ENCODE peak calls at places on chromosomes 1 and 21, in seven cellular contexts. One of them, this sample, is unnamed.

GRCh38 chr21:35234725-35235124 is 185.6 kb upstream of the RUNX1 start:
- DNase-seq in naive thymus-derived CD4-positive, alpha-beta T cell: no peak
- DNase-seq in trophoblast cell: no peak
- DNase-seq in esophagus muscularis mucosa: no peak
- DNase-seq in RWPE2: no peak
- DNase-seq in lung: no peak
- DNase-seq in HAP-1: no peak
- DNase-seq in this sample: no peak

GRCh38 chr1:4587721-4588120 is 66.7 kb upstream of the AJAP1 start:
- DNase-seq in naive thymus-derived CD4-positive, alpha-beta T cell: no peak
- DNase-seq in trophoblast cell: no peak
- DNase-seq in esophagus muscularis mucosa: no peak
- DNase-seq in RWPE2: no peak
- DNase-seq in lung: no peak
- DNase-seq in HAP-1: no peak
- DNase-seq in this sample: no peak

GRCh38 chr1:57131701-57132394 is 166.0 kb upstream of the C8B start:
- DNase-seq in naive thymus-derived CD4-positive, alpha-beta T cell: no peak
- DNase-seq in trophoblast cell: no peak
- DNase-seq in esophagus muscularis mucosa: no peak
- DNase-seq in RWPE2: no peak
- DNase-seq in lung: no peak
- DNase-seq in HAP-1: no peak
- DNase-seq in this sample: no peak

GRCh38 chr1:207860531-207860930 is 50.4 kb downstream of the CD34 start:
- DNase-seq in naive thymus-derived CD4-positive, alpha-beta T cell: no peak
- DNase-seq in trophoblast cell: no peak
- DNase-seq in esophagus muscularis mucosa: no peak
- DNase-seq in RWPE2: no peak
- DNase-seq in lung: no peak
- DNase-seq in HAP-1: no peak
- DNase-seq in this sample: no peak

GRCh38 chr1:86416343-86416742 is 7.6 kb upstream of the CLCA2 start:
- DNase-seq in naive thymus-derived CD4-positive, alpha-beta T cell: no peak
- DNase-seq in trophoblast cell: no peak
- DNase-seq in esophagus muscularis mucosa: no peak
- DNase-seq in RWPE2: no peak
- DNase-seq in lung: no peak
- DNase-seq in HAP-1: no peak
- DNase-seq in this sample: no peak

GRCh38 chr1:207398986-207399385 is 55.1 kb upstream of the CR2 start:
- DNase-seq in naive thymus-derived CD4-positive, alpha-beta T cell: no peak
- DNase-seq in trophoblast cell: no peak
- DNase-seq in esophagus muscularis mucosa: no peak
- DNase-seq in RWPE2: no peak
- DNase-seq in lung: no peak
- DNase-seq in HAP-1: no peak
- DNase-seq in this sample: no peak

GRCh38 chr21:10272216-10272615 is 249.2 kb upstream of the TPTE start:
- DNase-seq in naive thymus-derived CD4-positive, alpha-beta T cell: no peak
- DNase-seq in trophoblast cell: peak; percentile 15
- DNase-seq in esophagus muscularis mucosa: peak; percentile 99
- DNase-seq in RWPE2: no peak
- DNase-seq in lung: peak; percentile 22
- DNase-seq in HAP-1: no peak
- DNase-seq in this sample: no peak

GRCh38 chr1:28663871-28664470 is 4.6 kb upstream of the GMEB1 start:
- DNase-seq in naive thymus-derived CD4-positive, alpha-beta T cell: no peak
- DNase-seq in trophoblast cell: no peak
- DNase-seq in esophagus muscularis mucosa: no peak
- DNase-seq in RWPE2: no peak
- DNase-seq in lung: no peak
- DNase-seq in HAP-1: no peak
- DNase-seq in this sample: no peak

GRCh38 chr21:14550200-14550599 is 4.1 kb upstream of the SAMSN1 start:
- DNase-seq in naive thymus-derived CD4-positive, alpha-beta T cell: no peak
- DNase-seq in trophoblast cell: peak; percentile 12
- DNase-seq in esophagus muscularis mucosa: no peak
- DNase-seq in RWPE2: no peak
- DNase-seq in lung: no peak
- DNase-seq in HAP-1: no peak
- DNase-seq in this sample: no peak

GRCh38 chr1:20678599-20678998 is 17.4 kb upstream of the DDOST start:
- DNase-seq in naive thymus-derived CD4-positive, alpha-beta T cell: no peak
- DNase-seq in trophoblast cell: no peak
- DNase-seq in esophagus muscularis mucosa: no peak
- DNase-seq in RWPE2: no peak
- DNase-seq in lung: no peak
- DNase-seq in HAP-1: no peak
- DNase-seq in this sample: no peak

GRCh38 chr1:17919525-17920439 is 164.6 kb downstream of the ACTL8 start:
- DNase-seq in naive thymus-derived CD4-positive, alpha-beta T cell: no peak
- DNase-seq in trophoblast cell: peak; percentile 25
- DNase-seq in esophagus muscularis mucosa: no peak
- DNase-seq in RWPE2: no peak
- DNase-seq in lung: no peak
- DNase-seq in HAP-1: peak; percentile 58
- DNase-seq in this sample: peak; percentile 43

GRCh38 chr1:220007438-220007837 is 38.9 kb downstream of the EPRS1 start:
- DNase-seq in naive thymus-derived CD4-positive, alpha-beta T cell: no peak
- DNase-seq in trophoblast cell: no peak
- DNase-seq in esophagus muscularis mucosa: no peak
- DNase-seq in RWPE2: no peak
- DNase-seq in lung: no peak
- DNase-seq in HAP-1: no peak
- DNase-seq in this sample: no peak

GRCh38 chr1:172497230-172497629 is 35.7 kb upstream of the SUCO start:
- DNase-seq in naive thymus-derived CD4-positive, alpha-beta T cell: no peak
- DNase-seq in trophoblast cell: no peak
- DNase-seq in esophagus muscularis mucosa: no peak
- DNase-seq in RWPE2: no peak
- DNase-seq in lung: no peak
- DNase-seq in HAP-1: peak; percentile 68
- DNase-seq in this sample: peak; percentile 72

GRCh38 chr1:79082233-79082632 is 75.7 kb upstream of the ADGRL4 start:
- DNase-seq in naive thymus-derived CD4-positive, alpha-beta T cell: no peak
- DNase-seq in trophoblast cell: no peak
- DNase-seq in esophagus muscularis mucosa: no peak
- DNase-seq in RWPE2: no peak
- DNase-seq in lung: no peak
- DNase-seq in HAP-1: no peak
- DNase-seq in this sample: no peak

GRCh38 chr21:37878946-37879660 is 37.2 kb downstream of the KCNJ6 start:
- DNase-seq in naive thymus-derived CD4-positive, alpha-beta T cell: no peak
- DNase-seq in trophoblast cell: peak; percentile 81
- DNase-seq in esophagus muscularis mucosa: no peak
- DNase-seq in RWPE2: peak; percentile 78
- DNase-seq in lung: no peak
- DNase-seq in HAP-1: no peak
- DNase-seq in this sample: no peak

GRCh38 chr1:83954301-83954823 is 44.6 kb downstream of the TTLL7 start:
- DNase-seq in naive thymus-derived CD4-positive, alpha-beta T cell: no peak
- DNase-seq in trophoblast cell: no peak
- DNase-seq in esophagus muscularis mucosa: no peak
- DNase-seq in RWPE2: no peak
- DNase-seq in lung: no peak
- DNase-seq in HAP-1: peak; percentile 55
- DNase-seq in this sample: no peak

GRCh38 chr1:214660900-214661299 is 57.9 kb downstream of the CENPF start:
- DNase-seq in naive thymus-derived CD4-positive, alpha-beta T cell: no peak
- DNase-seq in trophoblast cell: peak; percentile 79
- DNase-seq in esophagus muscularis mucosa: no peak
- DNase-seq in RWPE2: no peak
- DNase-seq in lung: no peak
- DNase-seq in HAP-1: peak; percentile 25
- DNase-seq in this sample: peak; percentile 43

GRCh38 chr1:74835046-74835445 is 102.1 kb downstream of the TYW3 start:
- DNase-seq in naive thymus-derived CD4-positive, alpha-beta T cell: no peak
- DNase-seq in trophoblast cell: no peak
- DNase-seq in esophagus muscularis mucosa: no peak
- DNase-seq in RWPE2: no peak
- DNase-seq in lung: no peak
- DNase-seq in HAP-1: no peak
- DNase-seq in this sample: no peak

DNA sequence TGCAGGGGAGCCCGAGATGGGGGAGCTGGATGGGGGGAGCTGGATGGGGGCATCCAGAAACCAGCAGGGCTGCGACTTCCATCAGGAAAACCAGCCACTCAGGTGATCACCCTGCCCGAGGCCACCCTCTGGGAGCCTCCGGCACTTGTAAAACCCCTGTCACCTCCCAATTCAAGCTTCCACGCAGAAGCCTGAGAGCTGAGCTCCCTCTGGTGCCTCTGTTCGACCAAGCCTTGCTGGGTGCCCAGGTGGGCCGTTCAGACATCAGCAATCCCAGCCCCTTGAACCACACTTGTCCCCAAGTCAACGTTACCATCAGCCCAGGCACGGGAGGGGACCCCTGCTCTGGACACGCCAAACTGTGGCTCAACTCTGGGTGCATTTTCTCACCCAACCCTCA is 59.6 kb downstream of the MEGF6 start:
- DNase-seq in naive thymus-derived CD4-positive, alpha-beta T cell: no peak
- DNase-seq in trophoblast cell: no peak
- DNase-seq in esophagus muscularis mucosa: no peak
- DNase-seq in RWPE2: no peak
- DNase-seq in lung: no peak
- DNase-seq in HAP-1: no peak
- DNase-seq in this sample: no peak
- H3K27me3 ChIP-seq in naive thymus-derived CD4-positive, alpha-beta T cell: no peaks in the 10 kb centered on the region
- H3K27me3 ChIP-seq in trophoblast cell: no peaks in the 10 kb centered on the region
- H3K27me3 ChIP-seq in esophagus muscularis mucosa: no peaks in the 10 kb centered on the region
- H3K27me3 ChIP-seq in RWPE2: no peaks in the 10 kb centered on the region
- H3K27me3 ChIP-seq in lung: no peaks in the 10 kb centered on the region
- H3K27me3 ChIP-seq in HAP-1: no peaks in the 10 kb centered on the region
- H3K27me3 ChIP-seq in this sample: no peaks in the 10 kb centered on the region

DNA sequence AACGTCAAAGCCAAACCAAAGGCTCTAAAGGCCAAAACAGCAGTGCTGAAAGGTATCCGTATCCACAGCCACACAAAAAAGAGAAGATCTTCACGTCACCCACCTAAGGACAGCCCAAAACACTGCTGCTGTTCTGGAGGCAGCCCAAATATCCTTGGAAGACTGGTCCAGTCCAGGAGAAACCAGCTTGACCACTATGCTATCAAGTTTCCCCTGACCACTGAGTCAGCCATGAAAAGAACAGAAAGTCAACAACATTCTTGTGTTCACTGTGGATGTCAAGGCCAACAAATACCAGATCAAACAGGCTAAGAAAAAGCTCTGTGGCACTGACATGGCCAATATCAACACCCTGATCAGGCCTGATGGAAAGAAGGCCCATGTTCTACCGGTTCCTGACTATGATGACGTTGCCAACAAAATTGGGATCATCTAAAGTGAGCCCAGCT is 32.1 kb downstream of the ARID4B start:
- DNase-seq in naive thymus-derived CD4-positive, alpha-beta T cell: no peak
- DNase-seq in trophoblast cell: peak; percentile 71
- DNase-seq in esophagus muscularis mucosa: no peak
- DNase-seq in RWPE2: no peak
- DNase-seq in lung: no peak
- DNase-seq in HAP-1: no peak
- DNase-seq in this sample: peak; percentile 54
- H3K4me1 ChIP-seq in naive thymus-derived CD4-positive, alpha-beta T cell: peaks cover 38% of the 10 kb centered on the region
- H3K4me1 ChIP-seq in trophoblast cell: peaks cover 6% of the 10 kb centered on the region
- H3K4me1 ChIP-seq in esophagus muscularis mucosa: peaks cover 8% of the 10 kb centered on the region
- H3K4me1 ChIP-seq in RWPE2: peaks cover 3% of the 10 kb centered on the region
- H3K4me1 ChIP-seq in lung: peaks cover 4% of the 10 kb centered on the region
- H3K4me1 ChIP-seq in HAP-1: peaks cover 19% of the 10 kb centered on the region
- H3K4me1 ChIP-seq in this sample: peaks cover 8% of the 10 kb centered on the region

GRCh38 chr1:156104861-156105546 is 9.5 kb upstream of the LMNA start:
- DNase-seq in naive thymus-derived CD4-positive, alpha-beta T cell: no peak
- DNase-seq in trophoblast cell: no peak
- DNase-seq in esophagus muscularis mucosa: no peak
- DNase-seq in RWPE2: no peak
- DNase-seq in lung: no peak
- DNase-seq in HAP-1: no peak
- DNase-seq in this sample: peak; percentile 42
- H3K4me3 ChIP-seq in naive thymus-derived CD4-positive, alpha-beta T cell: peak overlapping the region; percentile 48
- H3K4me3 ChIP-seq in trophoblast cell: no peak overlapping the region
- H3K4me3 ChIP-seq in esophagus muscularis mucosa: no peak overlapping the region
- H3K4me3 ChIP-seq in RWPE2: no peak overlapping the region
- H3K4me3 ChIP-seq in lung: no peak overlapping the region
- H3K4me3 ChIP-seq in HAP-1: no peak overlapping the region
- H3K4me3 ChIP-seq in this sample: peak overlapping the region; percentile 36

GRCh38 chr1:972726-973458 is 6.6 kb downstream of the PLEKHN1 start:
- DNase-seq in naive thymus-derived CD4-positive, alpha-beta T cell: no peak
- DNase-seq in trophoblast cell: no peak
- DNase-seq in esophagus muscularis mucosa: no peak
- DNase-seq in RWPE2: no peak
- DNase-seq in lung: no peak
- DNase-seq in HAP-1: no peak
- DNase-seq in this sample: no peak

GRCh38 chr1:974687-975328 is 7.1 kb downstream of the PERM1 start:
- DNase-seq in naive thymus-derived CD4-positive, alpha-beta T cell: no peak
- DNase-seq in trophoblast cell: no peak
- DNase-seq in esophagus muscularis mucosa: no peak
- DNase-seq in RWPE2: no peak
- DNase-seq in lung: no peak
- DNase-seq in HAP-1: no peak
- DNase-seq in this sample: no peak

GRCh38 chr1:974293-974640 is 7.6 kb downstream of the PERM1 start:
- DNase-seq in naive thymus-derived CD4-positive, alpha-beta T cell: no peak
- DNase-seq in trophoblast cell: no peak
- DNase-seq in esophagus muscularis mucosa: no peak
- DNase-seq in RWPE2: no peak
- DNase-seq in lung: no peak
- DNase-seq in HAP-1: no peak
- DNase-seq in this sample: no peak

GRCh38 chr1:975365-975764 is 6.5 kb downstream of the PERM1 start:
- DNase-seq in naive thymus-derived CD4-positive, alpha-beta T cell: no peak
- DNase-seq in trophoblast cell: no peak
- DNase-seq in esophagus muscularis mucosa: no peak
- DNase-seq in RWPE2: no peak
- DNase-seq in lung: no peak
- DNase-seq in HAP-1: no peak
- DNase-seq in this sample: no peak

DNA sequence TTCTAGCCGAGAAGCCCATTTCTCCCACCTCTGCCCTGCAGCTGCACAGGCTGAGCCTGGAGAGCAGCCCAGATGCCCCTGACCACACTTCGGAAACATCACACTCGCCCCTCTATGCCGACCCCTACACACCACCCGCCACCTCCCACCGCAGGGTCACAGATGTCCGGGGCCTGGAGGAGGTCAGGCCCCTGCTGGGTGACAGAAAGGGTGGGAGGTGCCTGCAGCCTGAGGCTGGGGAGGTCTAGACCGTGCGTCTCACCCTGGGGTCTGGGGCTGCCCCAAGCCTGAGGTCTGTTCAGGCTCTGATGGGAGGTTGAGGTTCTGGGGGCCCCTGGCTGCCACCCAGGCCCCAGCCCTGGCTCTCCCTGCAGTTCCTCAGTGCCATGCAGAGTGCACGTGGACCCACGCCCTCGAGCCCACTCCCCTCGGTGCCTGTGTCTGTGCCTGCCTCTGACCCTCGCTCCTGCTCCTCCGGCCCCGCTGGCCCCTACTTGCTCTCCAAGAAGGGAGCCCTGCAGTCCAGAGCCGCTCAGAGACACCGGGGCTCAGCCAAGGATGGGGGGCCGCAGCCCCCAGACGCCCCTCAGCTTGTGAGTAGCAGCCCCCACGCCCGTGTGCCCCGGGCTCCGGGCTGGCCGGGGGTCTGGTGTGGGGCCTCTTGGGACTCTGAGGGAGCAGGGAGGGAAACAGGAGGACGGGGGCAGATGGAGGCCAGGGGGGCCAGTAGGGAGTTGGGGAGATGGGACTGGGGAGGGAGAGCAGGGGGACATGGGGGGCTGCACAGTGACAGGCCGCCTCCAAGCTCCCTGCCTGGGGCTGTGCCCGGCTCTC is 7.4 kb downstream of the PLEKHN1 start:
- DNase-seq in naive thymus-derived CD4-positive, alpha-beta T cell: no peak
- DNase-seq in trophoblast cell: no peak
- DNase-seq in esophagus muscularis mucosa: no peak
- DNase-seq in RWPE2: no peak
- DNase-seq in lung: no peak
- DNase-seq in HAP-1: no peak
- DNase-seq in this sample: no peak
- H3K27me3 ChIP-seq in naive thymus-derived CD4-positive, alpha-beta T cell: peaks cover 3% of the 10 kb centered on the region
- H3K27me3 ChIP-seq in trophoblast cell: peaks cover 3% of the 10 kb centered on the region
- H3K27me3 ChIP-seq in esophagus muscularis mucosa: peaks cover 37% of the 10 kb centered on the region
- H3K27me3 ChIP-seq in RWPE2: no peaks in the 10 kb centered on the region
- H3K27me3 ChIP-seq in lung: no peaks in the 10 kb centered on the region
- H3K27me3 ChIP-seq in HAP-1: no peaks in the 10 kb centered on the region
- H3K27me3 ChIP-seq in this sample: no peaks in the 10 kb centered on the region

This sample was measured in Caco-2.